ENCODE peak calls at places on chromosomes 2 and 18, in four cellular contexts. One of them, this sample, is unnamed.

GRCh38 chr2:110673201-110673600 is 4.7 kb downstream of the BUB1 start:
- DNase-seq in SK-N-SH: no peak
- DNase-seq in HepG2: no peak
- DNase-seq in GM12878: no peak
- DNase-seq in this sample: no peak

GRCh38 chr18:49677762-49678398 is 116.0 kb downstream of the LIPG start:
- DNase-seq in GM12878: peak
- DNase-seq in HepG2: no peak
- DNase-seq in SK-N-SH: no peak
- DNase-seq in this sample: no peak

GRCh38 chr2:164389411-164389810 is 231.9 kb downstream of the GRB14 start:
- DNase-seq in SK-N-SH: no peak
- DNase-seq in HepG2: no peak
- DNase-seq in GM12878: no peak
- DNase-seq in this sample: no peak

GRCh38 chr2:85892216-85892944 is 3.6 kb upstream of the ST3GAL5 start:
- DNase-seq in HepG2: no peak
- DNase-seq in SK-N-SH: no peak
- DNase-seq in GM12878: no peak
- DNase-seq in this sample: no peak

GRCh38 chr2:72956936-72957335 is 39.6 kb downstream of the EMX1 start:
- DNase-seq in HepG2: no peak
- DNase-seq in SK-N-SH: no peak
- DNase-seq in GM12878: no peak
- DNase-seq in this sample: no peak

GRCh38 chr2:129301431-129301913 is 678.0 kb upstream of the RAB6C start:
- DNase-seq in HepG2: no peak
- DNase-seq in GM12878: no peak
- DNase-seq in SK-N-SH: no peak
- DNase-seq in this sample: no peak

GRCh38 chr18:63131106-63131943 is 188.2 kb downstream of the BCL2 start:
- DNase-seq in SK-N-SH: peak
- DNase-seq in HepG2: peak
- DNase-seq in GM12878: no peak
- DNase-seq in this sample: no peak

GRCh38 chr2:14905571-14905970 is 273.1 kb downstream of the LRATD1 start:
- DNase-seq in GM12878: no peak
- DNase-seq in HepG2: no peak
- DNase-seq in SK-N-SH: no peak
- DNase-seq in this sample: no peak

GRCh38 chr2:239666855-239667376 is 266.1 kb upstream of the HDAC4 start:
- DNase-seq in SK-N-SH: peak
- DNase-seq in GM12878: no peak
- DNase-seq in HepG2: no peak
- DNase-seq in this sample: no peak

GRCh38 chr2:63841254-63842022 is at the start of gene UGP2:
- DNase-seq in GM12878: peak
- DNase-seq in SK-N-SH: peak
- DNase-seq in HepG2: peak
- DNase-seq in this sample: peak
- TF ChIP-seq TAF1 in GM12878: no peak
- TF ChIP-seq TAF1 in SK-N-SH: peak
- TF ChIP-seq TAF1 in HepG2: peak
- TF ChIP-seq TAF1 in this sample: peak

GRCh38 chr2:223979730-223980396 is 22.6 kb downstream of the MRPL44 start:
- DNase-seq in GM12878: no peak
- DNase-seq in HepG2: no peak
- DNase-seq in SK-N-SH: no peak
- DNase-seq in this sample: no peak
- TF ChIP-seq TAF1 in GM12878: no peak
- TF ChIP-seq TAF1 in HepG2: no peak
- TF ChIP-seq TAF1 in SK-N-SH: no peak
- TF ChIP-seq TAF1 in this sample: no peak

GRCh38 chr2:171874963-171875362 is 19.1 kb downstream of the SLC25A12 start:
- DNase-seq in GM12878: no peak
- DNase-seq in SK-N-SH: no peak
- DNase-seq in HepG2: no peak
- DNase-seq in this sample: no peak
- TF ChIP-seq TAF1 in GM12878: no peak
- TF ChIP-seq TAF1 in SK-N-SH: no peak
- TF ChIP-seq TAF1 in HepG2: no peak
- TF ChIP-seq TAF1 in this sample: no peak

GRCh38 chr2:131413148-131413747 is 49.3 kb upstream of the RAB6D start:
- DNase-seq in GM12878: peak
- DNase-seq in HepG2: peak
- DNase-seq in SK-N-SH: peak
- DNase-seq in this sample: no peak
- TF ChIP-seq TAF1 in GM12878: no peak
- TF ChIP-seq TAF1 in HepG2: no peak
- TF ChIP-seq TAF1 in SK-N-SH: no peak
- TF ChIP-seq TAF1 in this sample: no peak

GRCh38 chr2:50748652-50749174 is 283.2 kb downstream of the NRXN1 start:
- DNase-seq in GM12878: no peak
- DNase-seq in HepG2: no peak
- DNase-seq in SK-N-SH: peak
- DNase-seq in this sample: no peak

GRCh38 chr2:50754514-50754913 is 277.4 kb downstream of the NRXN1 start:
- DNase-seq in GM12878: no peak
- DNase-seq in SK-N-SH: no peak
- DNase-seq in HepG2: no peak
- DNase-seq in this sample: no peak

GRCh38 chr2:50749226-50749625 is 282.7 kb downstream of the NRXN1 start:
- DNase-seq in HepG2: no peak
- DNase-seq in SK-N-SH: no peak
- DNase-seq in GM12878: no peak
- DNase-seq in this sample: no peak

GRCh38 chr2:50752228-50752627 is 279.7 kb downstream of the NRXN1 start:
- DNase-seq in HepG2: no peak
- DNase-seq in GM12878: no peak
- DNase-seq in SK-N-SH: no peak
- DNase-seq in this sample: no peak

DNA sequence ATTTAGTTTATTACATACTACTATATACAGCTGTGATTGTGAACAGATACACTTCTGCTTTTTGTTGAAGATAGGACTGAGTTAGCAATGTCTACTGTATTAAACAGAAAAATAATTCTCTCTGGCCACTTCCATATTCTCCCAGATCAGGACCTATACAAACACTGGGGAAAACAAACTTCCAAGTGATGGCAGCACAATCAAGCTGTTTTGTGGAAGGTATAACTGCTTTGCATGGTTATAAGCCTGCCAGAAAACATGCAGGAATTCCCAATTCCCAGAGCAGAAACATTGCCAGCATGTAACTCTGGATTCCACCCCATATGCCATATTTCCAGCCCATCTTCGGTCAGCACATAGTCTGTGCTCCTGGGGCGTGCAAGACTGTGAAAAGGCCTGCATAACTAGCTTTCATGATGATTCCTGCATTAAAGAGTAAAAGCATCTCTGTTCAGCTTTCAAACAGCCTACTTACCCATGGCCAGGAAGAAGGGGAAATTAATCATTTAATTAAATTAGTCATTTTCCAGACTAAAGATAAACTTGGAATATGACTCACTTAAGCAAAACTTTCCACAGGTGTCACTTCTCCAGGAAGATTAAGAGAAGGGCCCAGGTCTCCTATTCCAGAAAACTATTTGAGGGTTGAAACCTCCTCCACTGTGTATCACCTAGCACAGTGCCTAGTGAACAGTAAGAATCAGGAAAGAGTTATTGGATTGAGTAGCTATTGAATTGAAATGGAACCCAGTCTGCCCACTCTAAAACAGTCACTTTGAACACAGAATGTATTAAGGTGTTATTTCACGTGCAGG is 280.5 kb downstream of the NRXN1 start:
- DNase-seq in HepG2: no peak
- DNase-seq in GM12878: no peak
- DNase-seq in SK-N-SH: no peak
- DNase-seq in this sample: no peak
- TF ChIP-seq TAF1 in HepG2: no peak
- TF ChIP-seq TAF1 in GM12878: no peak
- TF ChIP-seq TAF1 in SK-N-SH: no peak
- TF ChIP-seq TAF1 in this sample: no peak

GRCh38 chr2:201860541-201861154 is 54.3 kb downstream of the CDK15 start:
- DNase-seq in HepG2: peak
- DNase-seq in SK-N-SH: peak
- DNase-seq in GM12878: peak
- DNase-seq in this sample: peak
- TF ChIP-seq TAF1 in HepG2: no peak
- TF ChIP-seq TAF1 in SK-N-SH: peak
- TF ChIP-seq TAF1 in GM12878: no peak
- TF ChIP-seq TAF1 in this sample: no peak

DNA sequence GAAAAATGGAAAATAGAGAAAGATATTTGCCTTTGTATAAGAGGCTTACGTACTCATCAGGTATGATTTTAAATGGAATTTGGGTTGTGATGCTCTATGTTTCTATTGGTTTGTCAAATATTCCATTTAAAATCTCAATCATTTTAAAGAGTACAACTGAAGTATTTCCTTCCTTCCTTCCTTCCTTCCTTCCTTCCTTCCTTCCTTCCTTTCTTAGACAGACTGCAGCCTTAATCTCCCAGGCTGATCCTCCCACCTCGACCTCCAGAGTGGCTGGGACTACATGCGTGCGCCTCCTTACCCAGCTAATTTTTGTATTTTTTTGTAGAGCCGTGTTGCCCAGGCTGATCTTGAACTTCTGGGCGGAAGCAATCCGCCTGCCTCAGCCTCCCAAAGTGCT is 15.4 kb upstream of the DYNC1I2 start:
- DNase-seq in GM12878: no peak
- DNase-seq in SK-N-SH: no peak
- DNase-seq in HepG2: no peak
- DNase-seq in this sample: no peak
- TF ChIP-seq TAF1 in GM12878: no peak
- TF ChIP-seq TAF1 in SK-N-SH: no peak
- TF ChIP-seq TAF1 in HepG2: no peak
- TF ChIP-seq TAF1 in this sample: no peak

GRCh38 chr2:97728091-97728596 is 14.8 kb downstream of the ZAP70 start:
- DNase-seq in HepG2: no peak
- DNase-seq in SK-N-SH: no peak
- DNase-seq in GM12878: no peak
- DNase-seq in this sample: no peak
- TF ChIP-seq TAF1 in HepG2: no peak
- TF ChIP-seq TAF1 in SK-N-SH: no peak
- TF ChIP-seq TAF1 in GM12878: no peak
- TF ChIP-seq TAF1 in this sample: no peak

GRCh38 chr2:131032393-131032836 is 60.8 kb downstream of the FAM168B start:
- DNase-seq in SK-N-SH: no peak
- DNase-seq in HepG2: no peak
- DNase-seq in GM12878: no peak
- DNase-seq in this sample: no peak
- TF ChIP-seq TAF1 in SK-N-SH: no peak
- TF ChIP-seq TAF1 in HepG2: no peak
- TF ChIP-seq TAF1 in GM12878: no peak
- TF ChIP-seq TAF1 in this sample: no peak

GRCh38 chr2:36650031-36650430 is 46.5 kb upstream of the VIT start:
- DNase-seq in SK-N-SH: no peak
- DNase-seq in GM12878: no peak
- DNase-seq in HepG2: peak
- DNase-seq in this sample: no peak
- TF ChIP-seq TAF1 in SK-N-SH: no peak
- TF ChIP-seq TAF1 in GM12878: no peak
- TF ChIP-seq TAF1 in HepG2: no peak
- TF ChIP-seq TAF1 in this sample: no peak